ENCODE peak calls at places on chromosomes 16 and 17, in five cellular contexts. R, N, H, D and L are unnamed samples.

GRCh38 chr16:68079616-68080344 is 5.4 kb upstream of the NFATC3 start:
- DNase-seq in R (no peak), N (no peak), H (no peak), D (no peak), L (no peak)

GRCh38 chr17:70767102-70767701 is 597.9 kb downstream of the KCNJ2 start:
- DNase-seq in R (peak), N (peak), H (peak), D (peak), L (peak)

GRCh38 chr17:74213897-74214386 is 571 bp downstream of the TTYH2 start:
- DNase-seq in R (no peak), N (no peak), H (no peak), D (peak), L (no peak)

GRCh38 chr17:64130559-64131001 is 636 bp upstream of the ERN1 start:
- DNase-seq in R (peak), N (no peak), H (no peak), D (no peak), L (peak)

GRCh38 chr17:35557353-35557752 is 3.3 kb downstream of the SLFN14 start:
- DNase-seq in R (no peak), N (no peak), H (no peak), D (no peak), L (no peak)

GRCh38 chr16:67961551-67961957 is 6.9 kb downstream of the SLC12A4 start:
- DNase-seq in R (peak), N (no peak), H (no peak), D (no peak), L (no peak)

GRCh38 chr17:36920032-36921000 is 17.0 kb upstream of the LHX1 start:
- DNase-seq in R (peak), N (peak), H (no peak), D (peak), L (no peak)

GRCh38 chr16:4797805-4798252 is 2.7 kb downstream of the SMIM22 start:
- DNase-seq in R (no peak), N (no peak), H (no peak), D (no peak), L (no peak)

GRCh38 chr17:31788571-31788946 is 70.5 kb downstream of the COPRS start:
- DNase-seq in R (no peak), N (no peak), H (no peak), D (no peak), L (no peak)

GRCh38 chr16:3235856-3236669 is 1.1 kb upstream of the ZNF200 start:
- DNase-seq in R (peak), N (no peak), H (no peak), D (peak), L (peak)

GRCh38 chr16:73028263-73028662 is 19.7 kb downstream of the ZFHX3 start:
- DNase-seq in R (no peak), N (no peak), H (no peak), D (no peak), L (no peak)

GRCh38 chr17:42989726-42990652 is 8.2 kb upstream of the RPL27 start:
- DNase-seq in R (peak), N (no peak), H (no peak), D (no peak), L (peak)

GRCh38 chr16:78648517-78648916 is 549.1 kb downstream of the WWOX start:
- DNase-seq in R (no peak), N (no peak), H (no peak), D (no peak), L (no peak)

GRCh38 chr17:28760987-28761562 is 17.3 kb downstream of the TRAF4 start:
- DNase-seq in R (peak), N (no peak), H (no peak), D (peak), L (peak)

GRCh38 chr16:11213799-11214198 is 42.2 kb downstream of the SOCS1 start:
- DNase-seq in R (no peak), N (no peak), H (no peak), D (no peak), L (no peak)

GRCh38 chr17:40953876-40954275 is 12.9 kb downstream of the KRT39 start:
- DNase-seq in R (peak), N (peak), H (no peak), D (no peak), L (peak)

GRCh38 chr17:4364622-4365041 is 1.8 kb downstream of the UBE2G1 start:
- DNase-seq in R (no peak), N (no peak), H (no peak), D (no peak), L (no peak)

GRCh38 chr16:62870554-62870953 is 834.3 kb upstream of the CDH8 start:
- DNase-seq in R (no peak), N (no peak), H (no peak), D (no peak), L (peak)

GRCh38 chr17:2749784-2750181 is 331 bp upstream of the CCDC92B start:
- DNase-seq in R (peak), N (peak), H (peak), D (peak), L (peak)

GRCh38 chr16:49414651-49415050 is 41.0 kb downstream of the C16orf78 start:
- DNase-seq in R (no peak), N (no peak), H (no peak), D (no peak), L (no peak)

GRCh38 chr17:36994438-36994837 is 45.7 kb downstream of the AATF start:
- DNase-seq in R (no peak), N (no peak), H (no peak), D (no peak), L (peak)

GRCh38 chr16:1941162-1941923 is 1.7 kb downstream of the MSRB1 start:
- DNase-seq in R (no peak), N (no peak), H (no peak), D (peak), L (no peak)

GRCh38 chr17:46944931-46945330 is 22.0 kb downstream of the GOSR2 start:
- DNase-seq in R (peak), N (no peak), H (no peak), D (no peak), L (peak)

GRCh38 chr17:79843917-79844815 is 4.9 kb upstream of the CBX4 start:
- DNase-seq in R (peak), N (no peak), H (no peak), D (peak), L (peak)

GRCh38 chr17:77880702-77881450 is 77.6 kb upstream of the TNRC6C start:
- DNase-seq in R (no peak), N (no peak), H (no peak), D (no peak), L (no peak)

GRCh38 chr16:31698901-31699300 is 171.2 kb downstream of the AHSP start:
- DNase-seq in R (no peak), N (no peak), H (no peak), D (no peak), L (no peak)

GRCh38 chr17:19003543-19003965 is 1.0 kb downstream of the FAM83G start:
- DNase-seq in R (no peak), N (no peak), H (no peak), D (peak), L (no peak)

GRCh38 chr17:39739020-39739884 is 1.5 kb downstream of the GRB7 start:
- DNase-seq in R (peak), N (peak), H (no peak), D (peak), L (peak)

GRCh38 chr17:7750321-7750821 is 32.8 kb downstream of the DNAH2 start:
- DNase-seq in R (peak), N (no peak), H (no peak), D (no peak), L (peak)

GRCh38 chr17:62703776-62704380 is 76.4 kb downstream of the MRC2 start:
- DNase-seq in R (peak), N (no peak), H (peak), D (peak), L (peak)

GRCh38 chr17:42463976-42464400 is 5.3 kb downstream of the ATP6V0A1 start:
- DNase-seq in R (no peak), N (no peak), H (no peak), D (no peak), L (no peak)

GRCh38 chr16:15747937-15748336 is 97.9 kb downstream of the NDE1 start:
- DNase-seq in R (no peak), N (no peak), H (no peak), D (no peak), L (no peak)

GRCh38 chr16:15748654-15749053 is 98.6 kb downstream of the NDE1 start:
- DNase-seq in R (no peak), N (no peak), H (no peak), D (no peak), L (no peak)

GRCh38 chr16:15751940-15752339 is 101.9 kb downstream of the NDE1 start:
- DNase-seq in R (no peak), N (no peak), H (no peak), D (no peak), L (no peak)

GRCh38 chr16:15749371-15749770 is 99.3 kb downstream of the NDE1 start:
- DNase-seq in R (no peak), N (no peak), H (no peak), D (no peak), L (no peak)

DNA sequence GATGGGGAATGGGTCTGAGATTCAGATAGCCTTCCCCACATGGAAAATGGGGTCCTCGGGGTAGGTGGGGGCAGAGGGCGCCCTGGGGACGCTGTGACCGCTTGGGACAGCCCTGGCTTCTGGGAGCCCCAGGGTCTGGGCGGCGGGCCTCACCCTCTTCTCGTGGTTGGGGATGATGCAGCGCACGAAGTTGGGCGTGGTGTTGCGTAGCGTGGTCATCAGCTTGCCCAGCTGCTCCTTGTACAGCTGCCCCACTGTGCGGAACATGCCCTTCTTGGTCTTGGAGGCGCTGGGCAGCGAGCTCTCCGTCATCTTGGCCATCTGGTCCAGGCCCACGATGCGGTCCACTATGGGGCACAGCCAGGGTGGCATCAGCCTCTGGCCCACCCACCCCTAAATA is 99.9 kb downstream of the NDE1 start:
- DNase-seq in R (no peak), N (no peak), H (no peak), D (no peak), L (no peak)
- TF ChIP-seq EZH2 in R (no peak), N (no peak), H (no peak), D (no peak), L (no peak)

GRCh38 chr17:20068445-20068844 is 59.3 kb downstream of the SPECC1 start:
- DNase-seq in R (no peak), N (no peak), H (no peak), D (no peak), L (no peak)
- TF ChIP-seq EZH2phosphoT487 in R (no peak), N (no peak), H (no peak), D (no peak), L (no peak)

GRCh38 chr17:9002610-9003354 is 18.5 kb upstream of the NTN1 start:
- DNase-seq in R (no peak), N (no peak), H (no peak), D (peak), L (peak)

GRCh38 chr17:9006175-9006767 is 15.0 kb upstream of the NTN1 start:
- DNase-seq in R (no peak), N (no peak), H (no peak), D (no peak), L (no peak)

GRCh38 chr17:9003355-9004131 is 17.8 kb upstream of the NTN1 start:
- DNase-seq in R (no peak), N (no peak), H (no peak), D (peak), L (peak)

GRCh38 chr17:9004132-9004960 is 17.0 kb upstream of the NTN1 start:
- DNase-seq in R (no peak), N (no peak), H (no peak), D (peak), L (no peak)

DNA sequence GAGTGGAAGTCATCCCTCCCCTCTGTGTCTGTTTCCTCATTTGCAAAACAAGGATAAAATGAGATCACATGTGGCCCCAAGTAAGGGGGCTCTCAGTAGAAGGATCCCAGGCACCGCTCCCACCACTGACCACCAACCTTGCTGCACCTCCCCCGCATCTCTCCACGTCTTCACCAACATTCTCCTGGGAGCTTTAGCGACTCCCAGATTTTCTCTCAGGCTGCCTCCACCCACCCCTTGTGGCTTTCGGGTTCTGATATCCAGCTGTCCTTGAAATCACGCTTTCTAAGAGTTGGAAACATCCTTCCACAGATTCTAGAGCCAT is 16.4 kb upstream of the NTN1 start:
- DNase-seq in R (no peak), N (no peak), H (no peak), D (no peak), L (no peak)
- H3K9ac ChIP-seq in R (no peak), N (no peak), H (no peak), D (no peak), L (no peak)

GRCh38 chr17:81398855-81399451 is 3.7 kb downstream of the BAHCC1 start:
- DNase-seq in R (peak), N (no peak), H (no peak), D (peak), L (peak)
- TF ChIP-seq EZH2 in R (no peak), N (no peak), H (no peak), D (no peak), L (no peak)